ENCODE peak calls at places on chromosomes 16 and 17, in six cellular contexts. Z is H54; V is GM12892; O is Calu3; K is brain microvascular endothelial cell; M is stimulated activated naive CD4-positive, alpha-beta T cell treated with Interleukin-2 at 50 U/mL for 16 hours. J is an unnamed sample.
A peak's percentile ranks its signal among the peaks of the same experiment; 100 is the strongest.

GRCh38 chr17:42002792-42003301 is 14.4 kb downstream of the DNAJC7 start:
- DNase-seq in Z (no peak), V (no peak), O (no peak), K (no peak), M (no peak), J (no peak)

GRCh38 chr16:11474617-11475291 is 112.0 kb downstream of the LITAF start:
- DNase-seq in Z (no peak), V (no peak), O (no peak), K (no peak), M (no peak), J (no peak)

GRCh38 chr17:79536212-79536840 is 74.5 kb downstream of the RBFOX3 start:
- DNase-seq in Z (no peak), V (no peak), O (no peak), K (no peak), M (no peak), J (no peak)

GRCh38 chr17:45021607-45022287 is 29.7 kb downstream of the DCAKD start:
- DNase-seq in Z (peak; percentile 99), V (peak; percentile 89), O (peak; percentile 91), K (no peak), M (peak; percentile 40), J (peak; percentile 65)

GRCh38 chr16:87949071-87949744 is 2.0 kb upstream of the BANP start:
- DNase-seq in Z (no peak), V (no peak), O (no peak), K (no peak), M (no peak), J (no peak)

GRCh38 chr17:49290690-49291326 is 60.2 kb upstream of the PHOSPHO1 start:
- DNase-seq in Z (peak; percentile 30), V (no peak), O (peak; percentile 39), K (peak; percentile 45), M (no peak), J (no peak)

GRCh38 chr17:37826497-37827115 is 81.7 kb upstream of the HNF1B start:
- DNase-seq in Z (no peak), V (no peak), O (no peak), K (no peak), M (no peak), J (no peak)

GRCh38 chr17:75124041-75124818 is 7.3 kb downstream of the NT5C start:
- DNase-seq in Z (peak; percentile 98), V (no peak), O (peak; percentile 96), K (peak; percentile 49), M (peak; percentile 64), J (peak; percentile 44)

GRCh38 chr17:48559609-48560451 is 14.9 kb upstream of the HOXB2 start:
- DNase-seq in Z (no peak), V (no peak), O (no peak), K (no peak), M (no peak), J (no peak)

GRCh38 chr17:46732754-46733398 is 85.6 kb downstream of the WNT3 start:
- DNase-seq in Z (no peak), V (no peak), O (no peak), K (no peak), M (no peak), J (no peak)

GRCh38 chr16:72367841-72368240 is 195.9 kb upstream of the PMFBP1 start:
- DNase-seq in Z (no peak), V (no peak), O (no peak), K (no peak), M (no peak), J (no peak)

GRCh38 chr16:69283851-69284250 is 27.3 kb upstream of the VPS4A start:
- DNase-seq in Z (no peak), V (no peak), O (no peak), K (no peak), M (no peak), J (no peak)

GRCh38 chr16:87308826-87309225 is 8.4 kb downstream of the C16orf95 start:
- DNase-seq in Z (no peak), V (no peak), O (no peak), K (no peak), M (no peak), J (peak; percentile 54)

GRCh38 chr17:64091116-64091515 is 38.8 kb downstream of the ERN1 start:
- DNase-seq in Z (no peak), V (no peak), O (no peak), K (no peak), M (no peak), J (peak; percentile 46)

GRCh38 chr17:73694491-73694890 is 50.2 kb upstream of the SDK2 start:
- DNase-seq in Z (no peak), V (no peak), O (no peak), K (no peak), M (no peak), J (no peak)

GRCh38 chr16:54447606-54448440 is 161.2 kb upstream of the IRX3 start:
- DNase-seq in Z (peak; percentile 71), V (no peak), O (no peak), K (peak; percentile 72), M (no peak), J (no peak)

GRCh38 chr16:84103678-84104077 is 13.1 kb downstream of the MBTPS1 start:
- DNase-seq in Z (no peak), V (no peak), O (no peak), K (no peak), M (no peak), J (no peak)

GRCh38 chr17:13576661-13577526 is 24.8 kb downstream of the HS3ST3A1 start:
- DNase-seq in Z (no peak), V (no peak), O (no peak), K (no peak), M (no peak), J (no peak)

GRCh38 chr16:83420206-83420760 is 387.5 kb upstream of the HSBP1 start:
- DNase-seq in Z (no peak), V (no peak), O (no peak), K (peak; percentile 15), M (no peak), J (no peak)

GRCh38 chr16:67565470-67566100 is 3.3 kb downstream of the CTCF start:
- DNase-seq in Z (no peak), V (no peak), O (no peak), K (no peak), M (no peak), J (no peak)

GRCh38 chr16:80367037-80367658 is 173.6 kb upstream of the DYNLRB2 start:
- DNase-seq in Z (no peak), V (no peak), O (no peak), K (no peak), M (no peak), J (no peak)

GRCh38 chr17:31877911-31878702 is 19.1 kb upstream of the COPRS start:
- DNase-seq in Z (peak; percentile 56), V (no peak), O (no peak), K (peak; percentile 85), M (peak; percentile 10), J (no peak)

GRCh38 chr17:20315821-20316220 is 151.5 kb downstream of the LGALS9B start:
- DNase-seq in Z (no peak), V (no peak), O (no peak), K (no peak), M (no peak), J (no peak)

GRCh38 chr17:48498168-48498840 is 32.5 kb downstream of the HOXB1 start:
- DNase-seq in Z (no peak), V (no peak), O (peak; percentile 57), K (no peak), M (no peak), J (no peak)

GRCh38 chr17:75270218-75270965 is 639 bp downstream of the MIF4GD start:
- DNase-seq in Z (peak; percentile 78), V (peak; percentile 67), O (peak; percentile 74), K (peak; percentile 48), M (peak; percentile 46), J (peak; percentile 78)

GRCh38 chr17:2176484-2177175 is 121.7 kb downstream of the HIC1 start:
- DNase-seq in Z (no peak), V (no peak), O (no peak), K (no peak), M (no peak), J (no peak)

GRCh38 chr17:57402691-57403090 is 146.4 kb downstream of the MSI2 start:
- DNase-seq in Z (no peak), V (no peak), O (no peak), K (no peak), M (no peak), J (no peak)

GRCh38 chr17:73646409-73647305 is 2.4 kb upstream of the SDK2 start:
- DNase-seq in Z (no peak), V (no peak), O (peak; percentile 7), K (no peak), M (no peak), J (no peak)

GRCh38 chr17:80791758-80792284 is 199.8 kb upstream of the CHMP6 start:
- DNase-seq in Z (peak; percentile 87), V (no peak), O (peak; percentile 72), K (peak; percentile 99), M (peak; percentile 69), J (peak; percentile 64)

GRCh38 chr16:85310868-85311585 is 198.8 kb upstream of the CIBAR2 start:
- DNase-seq in Z (no peak), V (no peak), O (no peak), K (no peak), M (no peak), J (no peak)

GRCh38 chr16:67499159-67499558 is 15.8 kb upstream of the AGRP start:
- DNase-seq in Z (no peak), V (no peak), O (no peak), K (no peak), M (no peak), J (no peak)

GRCh38 chr17:57235124-57235523 is 21.2 kb upstream of the MSI2 start:
- DNase-seq in Z (no peak), V (no peak), O (no peak), K (no peak), M (no peak), J (no peak)

GRCh38 chr17:73929860-73930430 is 273.5 kb upstream of the RPL38 start:
- DNase-seq in Z (no peak), V (no peak), O (no peak), K (no peak), M (no peak), J (no peak)

GRCh38 chr17:14094676-14095075 is 25.4 kb downstream of the COX10 start:
- DNase-seq in Z (no peak), V (no peak), O (no peak), K (no peak), M (no peak), J (no peak)

J was measured in T-helper 2 cell treated with Interferon-gamma antibody and Interleukin-4, amounts not matched to agents 5 μg/mL and 100 μg/mL, for 36 hours.